ENCODE peak calls at places on chromosome 14, in five cellular contexts. O is suprapubic skin; H is CD8-positive, alpha-beta T cell; X is K562; B is body of pancreas. C is an unnamed sample.
A peak's percentile ranks its signal among the peaks of the same experiment; 100 is the strongest.

GRCh38 chr14:33280646-33281045 is 342.0 kb downstream of the NPAS3 start:
- DNase-seq in O (no peak), H (no peak), X (no peak), B (no peak), C (no peak)

GRCh38 chr14:104676694-104677505 is 12.5 kb upstream of the INF2 start:
- DNase-seq in O (peak; percentile 81), H (no peak), X (no peak), B (no peak), C (peak; percentile 58)

GRCh38 chr14:92963301-92964123 is 40.6 kb downstream of the CHGA start:
- DNase-seq in O (no peak), H (no peak), X (no peak), B (no peak), C (no peak)

GRCh38 chr14:64628940-64629403 is 75.3 kb upstream of the PLEKHG3 start:
- DNase-seq in O (no peak), H (no peak), X (no peak), B (no peak), C (no peak)

GRCh38 chr14:23352506-23353432 is at the start of gene SLC22A17:
- DNase-seq in O (peak; percentile 82), H (peak; percentile 34), X (peak; percentile 26), B (peak; percentile 77), C (peak; percentile 52)

GRCh38 chr14:90828642-90829487 is 12.6 kb upstream of the TTC7B start:
- DNase-seq in O (no peak), H (no peak), X (no peak), B (no peak), C (no peak)

GRCh38 chr14:73467800-73468199 is 9.5 kb upstream of the NUMB start:
- DNase-seq in O (no peak), H (no peak), X (peak; percentile 53), B (no peak), C (no peak)

GRCh38 chr14:63896278-63896720 is 43.5 kb downstream of the SYNE2 start:
- DNase-seq in O (peak; percentile 71), H (no peak), X (no peak), B (peak; percentile 68), C (peak; percentile 71)

GRCh38 chr14:28635387-28635786 is 131.2 kb upstream of the FOXG1 start:
- DNase-seq in O (no peak), H (no peak), X (peak; percentile 16), B (no peak), C (no peak)

GRCh38 chr14:105944632-105945610 is 418.5 kb downstream of the TMEM121 start:
- DNase-seq in O (peak; percentile 27), H (peak; percentile 73), X (peak; percentile 70), B (peak; percentile 77), C (peak; percentile 82)

GRCh38 chr14:85917631-85918030 is 387.7 kb downstream of the FLRT2 start:
- DNase-seq in O (no peak), H (no peak), X (no peak), B (no peak), C (no peak)

GRCh38 chr14:100617715-100618693 is 30.8 kb upstream of the BEGAIN start:
- DNase-seq in O (peak; percentile 54), H (no peak), X (no peak), B (no peak), C (peak; percentile 39)

GRCh38 chr14:77217551-77217950 is 36.0 kb downstream of the TMEM63C start:
- DNase-seq in O (no peak), H (no peak), X (no peak), B (no peak), C (no peak)

GRCh38 chr14:79502751-79503148 is 708.6 kb downstream of the DIO2 start:
- DNase-seq in O (no peak), H (no peak), X (no peak), B (no peak), C (no peak)

DNA sequence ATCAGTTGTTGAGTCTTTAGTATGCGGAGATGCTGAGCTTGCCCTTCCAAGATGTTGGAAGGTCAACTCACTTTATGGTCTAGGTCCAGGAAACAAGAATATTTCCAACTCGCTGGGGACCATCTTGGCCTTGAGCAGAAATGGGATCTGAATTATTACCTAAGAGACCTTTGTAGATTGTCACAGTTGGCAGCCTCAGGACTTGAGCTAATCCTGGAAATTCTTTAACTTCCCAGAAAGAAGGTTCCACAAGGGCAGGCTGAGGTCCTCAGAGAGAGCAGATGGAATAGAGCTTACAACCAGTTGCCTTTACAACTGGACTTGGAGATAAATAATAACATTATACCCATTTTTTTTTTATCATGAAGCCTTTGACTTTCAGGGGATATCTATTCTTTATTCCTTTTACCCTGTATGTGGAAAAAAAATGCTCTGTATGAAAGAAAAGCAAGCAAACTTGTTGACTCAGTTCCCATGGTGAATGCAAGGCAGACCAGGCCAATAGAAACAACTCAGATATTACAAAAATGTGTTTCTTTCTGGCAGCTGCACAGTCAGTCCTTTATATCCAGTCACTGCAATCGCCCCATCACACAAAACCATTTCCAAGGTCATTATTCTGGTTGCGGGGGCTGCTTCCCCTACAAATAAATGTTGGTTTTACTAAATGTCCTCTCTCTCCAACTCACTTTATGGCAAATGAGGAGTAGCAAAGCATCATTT is 401.4 kb downstream of the ZFP36L1 start:
- DNase-seq in O (no peak), H (no peak), X (no peak), B (no peak), C (no peak)
- H3K27ac ChIP-seq in O (peak overlapping the region; percentile 71), H (no peak overlapping the region), X (no peak overlapping the region), B (peak overlapping the region; percentile 38), C (no peak overlapping the region)

GRCh38 chr14:51544901-51545300 is 106.8 kb upstream of the FRMD6 start:
- DNase-seq in O (no peak), H (no peak), X (no peak), B (no peak), C (no peak)
- H3K27ac ChIP-seq in O (no peak overlapping the region), H (no peak overlapping the region), X (no peak overlapping the region), B (no peak overlapping the region), C (no peak overlapping the region)

DNA sequence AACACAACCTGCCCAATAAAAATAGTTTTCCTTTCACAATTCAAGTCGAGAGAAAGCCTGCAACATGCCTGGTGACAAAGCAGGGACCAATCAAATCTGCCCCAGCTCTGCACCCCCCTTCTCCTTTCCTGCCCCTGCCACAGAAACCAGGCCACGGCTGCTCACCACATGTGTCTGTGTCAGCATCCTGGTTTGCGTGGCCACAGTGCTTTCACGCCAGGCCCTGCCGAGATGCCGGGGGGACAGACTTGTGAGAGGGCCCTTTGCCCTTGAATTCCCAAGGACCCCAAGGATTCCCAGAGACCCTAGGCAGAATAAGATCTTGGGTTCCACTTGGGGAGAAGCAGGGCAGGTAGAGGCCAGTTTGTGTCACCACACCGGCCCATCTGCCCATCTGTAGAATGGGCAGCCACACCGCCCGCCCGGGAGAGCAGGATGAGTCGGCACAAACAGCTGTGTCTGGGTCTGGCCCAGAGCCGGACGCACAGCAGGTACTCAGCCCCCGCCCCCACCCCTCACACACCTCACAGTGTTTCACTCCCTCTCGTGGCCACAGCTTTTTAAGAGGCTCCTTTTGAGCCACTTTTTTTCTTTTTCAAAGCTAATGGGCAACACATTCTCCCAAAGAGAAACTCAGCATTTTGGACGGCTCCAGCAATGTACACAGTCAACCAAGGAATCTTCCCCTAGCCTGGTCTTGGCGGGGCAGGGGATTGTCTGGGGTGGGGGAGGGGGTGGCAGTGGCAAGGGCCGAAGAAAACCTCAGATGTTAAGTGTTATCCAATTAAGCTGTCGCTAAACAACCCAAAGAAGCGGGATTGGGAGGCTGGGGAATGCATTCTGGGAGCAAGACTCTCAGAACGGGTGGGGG is 41.5 kb downstream of the BCL11B start:
- DNase-seq in O (no peak), H (peak; percentile 77), X (peak; percentile 13), B (peak; percentile 13), C (no peak)
- H3K27ac ChIP-seq in O (peak overlapping the region; percentile 63), H (peak overlapping the region; percentile 60), X (no peak overlapping the region), B (no peak overlapping the region), C (no peak overlapping the region)

GRCh38 chr14:75168586-75169335 is 7.7 kb downstream of the TMED10 start:
- DNase-seq in O (no peak), H (no peak), X (no peak), B (no peak), C (no peak)

GRCh38 chr14:75175677-75176141 is 703 bp downstream of the TMED10 start:
- DNase-seq in O (no peak), H (no peak), X (no peak), B (no peak), C (no peak)

GRCh38 chr14:75170797-75171196 is 5.6 kb downstream of the TMED10 start:
- DNase-seq in O (no peak), H (no peak), X (no peak), B (no peak), C (no peak)

GRCh38 chr14:75176142-75176820 is at the start of gene TMED10:
- DNase-seq in O (peak; percentile 95), H (peak; percentile 90), X (peak; percentile 87), B (peak; percentile 92), C (peak; percentile 91)

GRCh38 chr14:75174066-75174465 is 2.3 kb downstream of the TMED10 start:
- DNase-seq in O (no peak), H (no peak), X (no peak), B (no peak), C (no peak)
- H3K27ac ChIP-seq in O (no peak overlapping the region), H (no peak overlapping the region), X (peak overlapping the region; percentile 28), B (peak overlapping the region; percentile 100), C (no peak overlapping the region)